ENCODE peak calls at places on chromosomes 7 and 10, in nine cellular contexts. W is HCT116, E is GM12878, O is neural progenitor cell, Y is neuronal stem cell, V is endothelial cell of umbilical vein, Q is keratinocyte, C is PC-3, U is mesenchymal stem cell. M is an unnamed sample.

GRCh38 chr10:100847440-100847839 is 65.3 kb upstream of the SLF2 start:
- DNase-seq in W (peak; percentile 62), E (no peak), O (no peak), Y (no peak), V (no peak), Q (peak; percentile 15), C (peak; percentile 16), U (no peak), M (no peak)

GRCh38 chr10:94138391-94138790 is 144.7 kb downstream of the PLCE1 start:
- DNase-seq in W (no peak), E (no peak), O (no peak), Y (no peak), V (no peak), Q (no peak), C (no peak), U (peak; percentile 51), M (peak; percentile 75)

GRCh38 chr7:44057849-44058758 is 7.3 kb downstream of the PGAM2 start:
- DNase-seq in W (no peak), E (no peak), O (no peak), Y (no peak), V (no peak), Q (no peak), C (no peak), U (no peak), M (no peak)

GRCh38 chr10:93680414-93681047 is 21.9 kb downstream of the FRA10AC1 start:
- DNase-seq in W (peak; percentile 34), E (no peak), O (peak; percentile 34), Y (peak; percentile 20), V (peak; percentile 77), Q (no peak), C (peak; percentile 78), U (peak; percentile 48), M (peak; percentile 20)

GRCh38 chr10:58424176-58424575 is 39.0 kb downstream of the TFAM start:
- DNase-seq in W (no peak), E (no peak), O (no peak), Y (no peak), V (no peak), Q (no peak), C (peak; percentile 29), U (no peak), M (peak; percentile 73)

GRCh38 chr7:5225616-5226290 is 35.7 kb downstream of the WIPI2 start:
- DNase-seq in W (no peak), E (no peak), O (no peak), Y (no peak), V (no peak), Q (no peak), C (no peak), U (no peak), M (no peak)

GRCh38 chr7:111006040-111006439 is 84.9 kb upstream of the LRRN3 start:
- DNase-seq in W (no peak), E (no peak), O (no peak), Y (no peak), V (no peak), Q (no peak), C (no peak), U (no peak), M (no peak)

GRCh38 chr10:48574322-48574796 is 30.5 kb downstream of the ARHGAP22 start:
- DNase-seq in W (no peak), E (no peak), O (no peak), Y (no peak), V (no peak), Q (no peak), C (no peak), U (no peak), M (no peak)

GRCh38 chr10:49272251-49273081 is 26.5 kb upstream of the C10orf71 start:
- DNase-seq in W (no peak), E (no peak), O (no peak), Y (no peak), V (no peak), Q (no peak), C (no peak), U (peak; percentile 22), M (no peak)

GRCh38 chr7:33250421-33250827 is 121.1 kb downstream of the BBS9 start:
- DNase-seq in W (no peak), E (no peak), O (no peak), Y (no peak), V (peak; percentile 13), Q (no peak), C (no peak), U (peak; percentile 6), M (peak; percentile 74)

GRCh38 chr7:138886501-138886917 is 88.5 kb upstream of the ATP6V0A4 start:
- DNase-seq in W (peak; percentile 56), E (peak; percentile 42), O (peak; percentile 39), Y (no peak), V (peak; percentile 84), Q (no peak), C (peak; percentile 88), U (peak; percentile 73), M (peak; percentile 59)

GRCh38 chr10:78599122-78599853 is 469.5 kb upstream of the ZMIZ1 start:
- DNase-seq in W (no peak), E (no peak), O (no peak), Y (no peak), V (no peak), Q (no peak), C (peak; percentile 41), U (no peak), M (no peak)

GRCh38 chr10:3085785-3086567 is 18.6 kb downstream of the PFKP start:
- DNase-seq in W (no peak), E (no peak), O (no peak), Y (no peak), V (peak; percentile 44), Q (no peak), C (no peak), U (no peak), M (no peak)

GRCh38 chr7:141877365-141877764 is 36.1 kb upstream of the PRSS37 start:
- DNase-seq in W (no peak), E (no peak), O (no peak), Y (no peak), V (no peak), Q (no peak), C (no peak), U (no peak), M (no peak)

GRCh38 chr10:127215882-127216281 is 19.5 kb upstream of the INSYN2A start:
- DNase-seq in W (no peak), E (no peak), O (peak; percentile 49), Y (no peak), V (no peak), Q (no peak), C (no peak), U (no peak), M (no peak)

GRCh38 chr10:16856567-16856966 is 39.3 kb upstream of the RSU1 start:
- DNase-seq in W (no peak), E (no peak), O (peak; percentile 9), Y (no peak), V (peak; percentile 66), Q (no peak), C (no peak), U (peak; percentile 63), M (no peak)

GRCh38 chr7:79340212-79340611 is 113.3 kb downstream of the MAGI2 start:
- DNase-seq in W (no peak), E (no peak), O (no peak), Y (no peak), V (no peak), Q (no peak), C (peak; percentile 51), U (no peak), M (no peak)

GRCh38 chr7:30201921-30202320 is 67.1 kb downstream of the MTURN start:
- DNase-seq in W (no peak), E (no peak), O (no peak), Y (no peak), V (no peak), Q (no peak), C (no peak), U (no peak), M (no peak)
- H3K9ac ChIP-seq in W (no peak overlapping the region), E (no peak overlapping the region), O (no peak overlapping the region), Y (no peak overlapping the region), V (no peak overlapping the region), Q (no peak overlapping the region), C (no peak overlapping the region), U (no peak overlapping the region), M (no peak overlapping the region)

GRCh38 chr10:36188461-36188860 is 546.4 kb upstream of the FZD8 start:
- DNase-seq in W (no peak), E (no peak), O (no peak), Y (no peak), V (no peak), Q (no peak), C (no peak), U (no peak), M (no peak)
- H2AFZ ChIP-seq in W (no peak overlapping the region), E (no peak overlapping the region), O (peak overlapping the region; percentile 84), Y (no peak overlapping the region), V (no peak overlapping the region), Q (peak overlapping the region; percentile 64), C (peak overlapping the region; percentile 4), U (no peak overlapping the region), M (peak overlapping the region; percentile 74)

GRCh38 chr10:69346776-69347175 is 68.5 kb downstream of the HK1 start:
- DNase-seq in W (no peak), E (no peak), O (no peak), Y (no peak), V (no peak), Q (no peak), C (no peak), U (no peak), M (no peak)
- H3K4me1 ChIP-seq in W (no peaks in the 10 kb centered on the region), E (peaks cover 24% of the 10 kb centered on the region), O (peaks cover 20% of the 10 kb centered on the region), Y (peaks cover 5% of the 10 kb centered on the region), V (peaks cover 50% of the 10 kb centered on the region), Q (peaks cover 40% of the 10 kb centered on the region), C (peaks cover 26% of the 10 kb centered on the region), U (peaks cover 5% of the 10 kb centered on the region), M (peaks cover 21% of the 10 kb centered on the region)

GRCh38 chr10:96448558-96448957 is 65.2 kb downstream of the TLL2 start:
- DNase-seq in W (no peak), E (no peak), O (no peak), Y (no peak), V (no peak), Q (no peak), C (no peak), U (no peak), M (no peak)

GRCh38 chr10:96454184-96454583 is 59.5 kb downstream of the TLL2 start:
- DNase-seq in W (no peak), E (no peak), O (no peak), Y (no peak), V (no peak), Q (no peak), C (no peak), U (no peak), M (no peak)

GRCh38 chr10:96448021-96448457 is 65.7 kb downstream of the TLL2 start:
- DNase-seq in W (no peak), E (peak; percentile 21), O (peak; percentile 21), Y (no peak), V (no peak), Q (no peak), C (no peak), U (no peak), M (no peak)

GRCh38 chr10:96452494-96452893 is 61.2 kb downstream of the TLL2 start:
- DNase-seq in W (no peak), E (no peak), O (no peak), Y (no peak), V (no peak), Q (no peak), C (no peak), U (no peak), M (no peak)

DNA sequence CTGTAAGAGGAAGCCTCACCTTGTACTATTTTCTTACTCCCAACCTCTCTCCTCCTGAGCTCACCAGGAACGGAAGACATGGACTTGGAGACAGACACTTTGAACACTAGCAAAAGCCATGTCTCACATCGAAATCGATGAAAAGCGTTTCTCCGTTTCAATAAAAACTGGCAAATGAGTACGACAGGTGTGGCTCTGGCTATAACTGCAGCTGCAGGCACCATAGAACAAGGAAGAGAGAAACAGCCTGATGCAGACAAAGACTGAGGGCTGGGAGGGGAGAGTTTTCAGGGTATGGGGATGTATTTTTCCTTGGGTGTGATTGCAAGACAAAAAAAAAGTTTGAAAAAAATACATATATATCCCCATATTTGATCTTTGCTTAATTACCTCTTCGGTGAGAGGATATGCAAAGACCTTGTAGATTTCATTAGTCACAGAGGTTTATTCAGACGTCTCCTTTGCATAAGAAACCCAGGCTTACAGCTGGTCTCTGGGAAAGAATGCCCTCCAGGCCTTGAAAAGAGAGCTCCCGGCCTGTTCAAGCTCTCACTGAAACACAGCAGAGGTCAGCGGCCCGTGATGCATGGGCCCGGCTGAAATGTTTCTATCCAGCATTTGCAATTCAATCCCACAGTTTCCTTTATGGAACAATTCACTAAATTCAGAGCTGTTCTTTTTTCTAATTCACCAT is 63.1 kb downstream of the TLL2 start:
- DNase-seq in W (no peak), E (no peak), O (peak; percentile 82), Y (peak; percentile 54), V (no peak), Q (no peak), C (no peak), U (no peak), M (no peak)
- H3K9ac ChIP-seq in W (no peak overlapping the region), E (no peak overlapping the region), O (peak overlapping the region; percentile 49), Y (no peak overlapping the region), V (no peak overlapping the region), Q (no peak overlapping the region), C (no peak overlapping the region), U (no peak overlapping the region), M (no peak overlapping the region)

M was measured in fibroblast of lung.